ENCODE peak calls at places on chromosomes 7 and 10, in four cellular contexts. B is K562, R is WTC11, Q is HepG2. S is an unnamed sample.

GRCh38 chr10:14259696-14260595 is 70.8 kb downstream of the FRMD4A start:
- DNase-seq in B (no peak), R (no peak), Q (peak; percentile 64), S (no peak)

GRCh38 chr10:98055875-98056516 is 25.6 kb upstream of the CRTAC1 start:
- DNase-seq in B (peak; percentile 16), R (peak; percentile 74), Q (no peak), S (no peak)

GRCh38 chr7:44050121-44050914 is 5.8 kb downstream of the DBNL start:
- DNase-seq in B (no peak), R (no peak), Q (no peak), S (no peak)

GRCh38 chr10:91891285-91892001 is 17.8 kb downstream of the FGFBP3 start:
- DNase-seq in B (no peak), R (no peak), Q (peak; percentile 56), S (no peak)

GRCh38 chr7:29120955-29121354 is 25.4 kb downstream of the CPVL start:
- DNase-seq in B (no peak), R (no peak), Q (no peak), S (no peak)

GRCh38 chr7:34066968-34067367 is 161.6 kb downstream of the BMPER start:
- DNase-seq in B (no peak), R (no peak), Q (no peak), S (no peak)

GRCh38 chr7:18978108-18978495 is 139.3 kb downstream of the TWIST1 start:
- DNase-seq in B (no peak), R (no peak), Q (no peak), S (no peak)

GRCh38 chr7:516216-516605 is 3.4 kb downstream of the PDGFA start:
- DNase-seq in B (no peak), R (no peak), Q (no peak), S (no peak)

GRCh38 chr7:37535841-37536240 is 87.2 kb upstream of the ELMO1 start:
- DNase-seq in B (no peak), R (no peak), Q (no peak), S (no peak)

GRCh38 chr7:108066486-108066885 is 63.5 kb upstream of the LAMB1 start:
- DNase-seq in B (no peak), R (no peak), Q (peak; percentile 38), S (no peak)

GRCh38 chr7:5278781-5279180 is 4.0 kb upstream of the SLC29A4 start:
- DNase-seq in B (no peak), R (no peak), Q (no peak), S (no peak)

GRCh38 chr10:34539533-34540315 is 275.4 kb downstream of the PARD3 start:
- DNase-seq in B (no peak), R (no peak), Q (peak; percentile 73), S (no peak)

GRCh38 chr7:148474421-148474820 is 116.1 kb upstream of the C7orf33 start:
- DNase-seq in B (no peak), R (no peak), Q (no peak), S (no peak)

GRCh38 chr7:13532028-13532753 is 457.3 kb downstream of the ETV1 start:
- DNase-seq in B (no peak), R (no peak), Q (no peak), S (no peak)

GRCh38 chr7:38163671-38164070 is 14.4 kb upstream of the STARD3NL start:
- DNase-seq in B (no peak), R (no peak), Q (no peak), S (no peak)

GRCh38 chr10:30995081-30995480 is 36.6 kb downstream of the ZNF438 start:
- DNase-seq in B (peak; percentile 11), R (no peak), Q (no peak), S (no peak)

GRCh38 chr10:70513848-70514309 is 35.3 kb downstream of the PALD1 start:
- DNase-seq in B (no peak), R (peak; percentile 34), Q (no peak), S (peak; percentile 51)

GRCh38 chr7:111756687-111757178 is 194.4 kb upstream of the IMMP2L start:
- DNase-seq in B (no peak), R (peak; percentile 47), Q (no peak), S (no peak)

GRCh38 chr10:114525368-114525949 is 121.2 kb upstream of the AFAP1L2 start:
- DNase-seq in B (no peak), R (no peak), Q (no peak), S (no peak)

GRCh38 chr7:91030680-91031079 is 233.6 kb upstream of the FZD1 start:
- DNase-seq in B (no peak), R (no peak), Q (no peak), S (no peak)

GRCh38 chr7:45053401-45053800 is 35.4 kb downstream of the NACAD start:
- DNase-seq in B (no peak), R (no peak), Q (no peak), S (no peak)

GRCh38 chr10:60466267-60467201 is 76.9 kb upstream of the ANK3 start:
- DNase-seq in B (no peak), R (no peak), Q (no peak), S (no peak)

GRCh38 chr7:8436965-8437364 is 3.6 kb downstream of the NXPH1 start:
- DNase-seq in B (peak; percentile 68), R (peak; percentile 93), Q (peak; percentile 23), S (peak; percentile 4)

GRCh38 chr10:89414879-89415821 is 782 bp downstream of the IFIT5 start:
- DNase-seq in B (no peak), R (peak; percentile 46), Q (no peak), S (no peak)

GRCh38 chr10:75111906-75112703 is 649 bp downstream of the SAMD8 start:
- DNase-seq in B (peak; percentile 65), R (peak; percentile 60), Q (peak; percentile 48), S (peak; percentile 30)

GRCh38 chr7:152847491-152847890 is 87.9 kb downstream of the ACTR3B start:
- DNase-seq in B (no peak), R (no peak), Q (no peak), S (no peak)

GRCh38 chr7:23713285-23714235 is 3.5 kb downstream of the STK31 start:
- DNase-seq in B (no peak), R (no peak), Q (peak; percentile 6), S (no peak)

GRCh38 chr7:105003875-105004510 is 10.0 kb upstream of the KMT2E start:
- DNase-seq in B (no peak), R (no peak), Q (no peak), S (no peak)

GRCh38 chr7:29135851-29136250 is 10.5 kb downstream of the CPVL start:
- DNase-seq in B (no peak), R (no peak), Q (no peak), S (no peak)

DNA sequence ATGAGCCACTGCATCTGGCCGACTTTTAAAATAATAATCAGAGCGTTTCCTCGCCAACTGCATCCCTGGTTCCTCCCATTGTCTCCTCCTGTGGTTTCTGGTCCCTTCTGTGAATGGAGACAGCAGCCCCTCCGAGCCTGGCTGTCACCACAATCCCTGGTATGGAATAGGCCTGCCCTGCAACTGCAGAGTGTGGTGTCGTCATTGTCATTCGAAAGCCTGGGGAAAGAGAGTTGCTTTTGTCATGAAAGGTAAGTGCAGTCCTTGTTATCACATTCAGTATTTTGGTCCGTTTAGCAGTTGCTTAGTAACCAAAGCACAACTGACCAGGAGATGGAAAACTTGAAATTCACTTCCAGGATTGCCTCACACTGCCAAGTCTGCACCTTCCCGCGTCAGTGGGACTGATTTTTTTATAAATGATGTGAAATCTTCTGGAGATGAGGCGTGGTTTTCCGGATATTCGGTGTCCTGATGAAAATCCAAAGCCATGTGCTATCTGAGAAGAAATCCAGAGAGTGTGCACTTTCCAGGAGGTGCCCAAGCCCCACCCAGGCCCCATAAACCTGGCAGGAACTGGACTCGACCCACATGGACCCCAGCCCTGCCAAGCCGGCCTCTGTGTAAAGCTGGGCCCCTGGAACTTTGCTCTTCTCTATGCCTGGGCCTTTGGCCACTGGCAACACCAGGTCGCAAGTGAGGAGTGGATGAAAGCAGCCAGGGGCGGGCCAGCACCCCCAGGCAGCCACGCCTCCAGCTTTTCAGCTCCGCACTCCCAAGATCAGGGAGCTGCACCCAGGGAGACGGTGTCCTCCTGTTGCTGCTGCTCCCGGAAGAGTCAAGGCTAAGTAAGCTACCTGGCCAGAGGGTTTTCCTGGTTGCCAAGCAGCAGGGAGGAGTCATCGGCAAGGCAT is 133.7 kb upstream of the SH2B2 start:
- DNase-seq in B (no peak), R (peak; percentile 73), Q (peak; percentile 94), S (no peak)
- TF ChIP-seq CREM in B (no peak), R (no peak), Q (peak; percentile 59), S (no peak)

GRCh38 chr7:129827467-129827990 is 125.2 kb downstream of the UBE2H start:
- DNase-seq in B (no peak), R (no peak), Q (no peak), S (no peak)

GRCh38 chr7:129824291-129825004 is 128.3 kb downstream of the UBE2H start:
- DNase-seq in B (no peak), R (no peak), Q (no peak), S (no peak)

GRCh38 chr7:129825554-129826267 is 127.0 kb downstream of the UBE2H start:
- DNase-seq in B (peak; percentile 96), R (peak; percentile 91), Q (peak; percentile 55), S (no peak)

GRCh38 chr7:129828078-129828762 is 124.5 kb downstream of the UBE2H start:
- DNase-seq in B (no peak), R (no peak), Q (no peak), S (no peak)

GRCh38 chr7:129825005-129825553 is 127.7 kb downstream of the UBE2H start:
- DNase-seq in B (peak; percentile 85), R (peak; percentile 91), Q (peak; percentile 78), S (no peak)
- TF ChIP-seq CREM in B (peak; percentile 42), R (no peak), Q (no peak), S (no peak)

DNA sequence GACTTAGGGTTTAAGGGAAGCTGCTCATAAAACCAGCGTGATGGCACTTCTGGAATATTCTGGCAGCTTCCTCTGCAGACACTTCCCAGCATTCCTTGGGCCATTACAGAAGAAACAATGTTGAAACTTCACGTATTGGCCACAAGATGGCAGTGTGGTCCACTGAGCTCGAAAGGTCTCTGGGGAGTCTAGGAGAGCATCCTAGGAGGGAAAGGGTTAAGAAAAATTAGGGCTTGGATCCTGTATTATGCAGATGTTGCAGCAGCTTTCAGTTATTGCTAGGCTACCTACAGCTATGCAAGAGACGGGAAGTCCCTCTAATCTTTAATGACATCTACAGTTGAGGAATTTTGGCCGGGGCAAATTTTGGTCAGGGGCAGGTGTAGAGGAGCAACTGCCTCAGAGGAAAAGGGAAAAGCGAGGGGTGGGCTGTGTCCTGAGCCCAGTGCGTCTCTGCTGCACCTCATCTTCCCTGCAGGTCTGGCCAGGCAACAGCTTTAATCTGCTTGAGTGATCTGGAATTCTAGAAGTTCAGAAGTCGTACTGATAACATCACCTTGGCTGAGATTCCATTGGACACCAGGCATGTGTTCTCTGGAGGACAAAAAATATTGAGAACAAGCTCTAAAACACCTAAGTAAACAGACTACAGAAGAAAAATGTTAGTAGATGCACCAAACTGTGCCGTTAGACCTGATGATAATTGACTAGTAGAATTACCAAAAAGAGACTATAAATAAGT is 220.8 kb upstream of the PRSS58 start:
- DNase-seq in B (peak; percentile 66), R (peak; percentile 38), Q (peak; percentile 17), S (no peak)
- TF ChIP-seq CREM in B (no peak), R (no peak), Q (no peak), S (no peak)

GRCh38 chr10:20372748-20373147 is 524.4 kb downstream of the NEBL start:
- DNase-seq in B (no peak), R (no peak), Q (no peak), S (no peak)

GRCh38 chr10:20369863-20370736 is 527.0 kb downstream of the NEBL start:
- DNase-seq in B (no peak), R (peak; percentile 77), Q (no peak), S (no peak)
- TF ChIP-seq CREM in B (no peak), R (no peak), Q (no peak), S (no peak)

GRCh38 chr7:15457959-15458955 is 103.6 kb downstream of the AGMO start:
- DNase-seq in B (no peak), R (no peak), Q (no peak), S (no peak)
- TF ChIP-seq CREM in B (no peak), R (no peak), Q (no peak), S (no peak)

GRCh38 chr7:7157177-7157886 is 25.0 kb upstream of the C1GALT1 start:
- DNase-seq in B (peak; percentile 17), R (no peak), Q (no peak), S (peak; percentile 45)
- TF ChIP-seq CREM in B (no peak), R (no peak), Q (no peak), S (no peak)